ENCODE peak calls at places on chromosomes 1 and 21, in four cellular contexts. One of them, this sample, is unnamed.

GRCh38 chr1:77539510-77540142 is 142.8 kb downstream of the ZZZ3 start:
- DNase-seq in ovary: no peak
- DNase-seq in activated CD4-positive, CD25-positive, alpha-beta regulatory T cell: no peak
- DNase-seq in midbrain: no peak
- DNase-seq in this sample: no peak

GRCh38 chr1:244049969-244050834 is 881 bp upstream of the ZBTB18 start:
- DNase-seq in ovary: no peak
- DNase-seq in activated CD4-positive, CD25-positive, alpha-beta regulatory T cell: no peak
- DNase-seq in midbrain: peak; percentile 47
- DNase-seq in this sample: peak; percentile 9

GRCh38 chr21:46183910-46184624 is at the start of gene SPATC1L:
- DNase-seq in ovary: peak; percentile 79
- DNase-seq in activated CD4-positive, CD25-positive, alpha-beta regulatory T cell: no peak
- DNase-seq in midbrain: peak; percentile 46
- DNase-seq in this sample: peak; percentile 7

GRCh38 chr1:107171378-107171777 is 30.5 kb downstream of the NTNG1 start:
- DNase-seq in ovary: no peak
- DNase-seq in activated CD4-positive, CD25-positive, alpha-beta regulatory T cell: no peak
- DNase-seq in midbrain: peak; percentile 15
- DNase-seq in this sample: no peak

GRCh38 chr1:30953685-30954084 is 45.1 kb upstream of the SDC3 start:
- DNase-seq in ovary: no peak
- DNase-seq in activated CD4-positive, CD25-positive, alpha-beta regulatory T cell: no peak
- DNase-seq in midbrain: no peak
- DNase-seq in this sample: no peak

GRCh38 chr1:39214021-39214713 is 9.7 kb downstream of the MACF1 start:
- DNase-seq in ovary: no peak
- DNase-seq in activated CD4-positive, CD25-positive, alpha-beta regulatory T cell: no peak
- DNase-seq in midbrain: peak; percentile 73
- DNase-seq in this sample: no peak

GRCh38 chr1:1778827-1779675 is 781 bp upstream of the NADK start:
- DNase-seq in ovary: peak; percentile 66
- DNase-seq in activated CD4-positive, CD25-positive, alpha-beta regulatory T cell: peak; percentile 62
- DNase-seq in midbrain: peak; percentile 45
- DNase-seq in this sample: peak; percentile 30

GRCh38 chr1:217687511-217687910 is 56.4 kb downstream of the SPATA17 start:
- DNase-seq in ovary: no peak
- DNase-seq in activated CD4-positive, CD25-positive, alpha-beta regulatory T cell: no peak
- DNase-seq in midbrain: no peak
- DNase-seq in this sample: no peak

GRCh38 chr1:84502892-84503291 is 3.3 kb upstream of the SPATA1 start:
- DNase-seq in ovary: no peak
- DNase-seq in activated CD4-positive, CD25-positive, alpha-beta regulatory T cell: no peak
- DNase-seq in midbrain: no peak
- DNase-seq in this sample: no peak